ENCODE peak calls at places on chromosomes 7 and 10, in four cellular contexts. N, X, B and T are unnamed samples.

GRCh38 chr10:89245802-89246201 is 5.8 kb downstream of the LIPA start:
- DNase-seq in N (no peak), X (no peak), B (no peak), T (peak)

GRCh38 chr7:18262054-18262453 is 233.5 kb upstream of the HDAC9 start:
- DNase-seq in N (no peak), X (no peak), B (no peak), T (no peak)

GRCh38 chr10:43816351-43817321 is 168.0 kb upstream of the ZNF32 start:
- DNase-seq in N (peak), X (peak), B (peak), T (peak)

GRCh38 chr7:18638594-18639452 is 143.3 kb downstream of the HDAC9 start:
- DNase-seq in N (no peak), X (no peak), B (peak), T (no peak)

GRCh38 chr10:45376364-45376801 is 2.4 kb downstream of the ALOX5 start:
- DNase-seq in N (no peak), X (no peak), B (no peak), T (no peak)

GRCh38 chr7:116393654-116394053 is 105.9 kb upstream of the CAV2 start:
- DNase-seq in N (no peak), X (peak), B (no peak), T (no peak)

GRCh38 chr10:97633921-97634320 is 621 bp upstream of the MORN4 start:
- DNase-seq in N (no peak), X (no peak), B (no peak), T (no peak)

GRCh38 chr10:5488272-5489161 is 10.9 kb downstream of the CALML5 start:
- DNase-seq in N (no peak), X (no peak), B (no peak), T (no peak)

GRCh38 chr10:80608706-80609105 is 71.0 kb downstream of the SH2D4B start:
- DNase-seq in N (no peak), X (no peak), B (no peak), T (no peak)

GRCh38 chr10:99234067-99234738 is 1.4 kb downstream of the HPSE2 start:
- DNase-seq in N (peak), X (peak), B (peak), T (peak)

GRCh38 chr7:48304641-48305040 is 133.4 kb downstream of the ABCA13 start:
- DNase-seq in N (no peak), X (no peak), B (no peak), T (no peak)

GRCh38 chr7:132782777-132783633 is 206.7 kb upstream of the PLXNA4 start:
- DNase-seq in N (no peak), X (no peak), B (no peak), T (no peak)

GRCh38 chr7:149125864-149126661 is at the start of gene ZNF425:
- DNase-seq in N (peak), X (peak), B (peak), T (peak)

GRCh38 chr10:78405781-78406180 is 372.1 kb downstream of the RPS24 start:
- DNase-seq in N (no peak), X (no peak), B (no peak), T (no peak)

GRCh38 chr10:76786673-76787072 is 850.9 kb downstream of the KCNMA1 start:
- DNase-seq in N (no peak), X (no peak), B (no peak), T (no peak)

GRCh38 chr10:28822719-28823464 is 145.6 kb downstream of the BAMBI start:
- DNase-seq in N (no peak), X (no peak), B (no peak), T (no peak)